ENCODE peak calls at places on chromosomes 6 and 20, in eight cellular contexts. V is stimulated activated CD4-positive, alpha-beta T cell treated with anti-CD3 and anti-CD28 coated beads, Interleukin-4, amount 100 ng/mL, for 1 hour; D is aorta; T is KG1; M is Caki2; S is GM03348; Q is SJCRH30; I is HT1080. F is an unnamed sample.

GRCh38 chr6:34771727-34772126 is 14.4 kb downstream of the SNRPC start:
- DNase-seq in V (no peak), D (no peak), T (no peak), M (no peak), S (peak; percentile 72), Q (no peak), I (peak; percentile 69), F (no peak)

GRCh38 chr20:50848341-50848808 is 53.5 kb downstream of the BCAS4 start:
- DNase-seq in V (no peak), D (no peak), T (no peak), M (no peak), S (peak; percentile 23), Q (no peak), I (no peak), F (no peak)

GRCh38 chr6:20906938-20907337 is 372.7 kb downstream of the CDKAL1 start:
- DNase-seq in V (no peak), D (no peak), T (no peak), M (no peak), S (peak; percentile 9), Q (no peak), I (peak; percentile 13), F (no peak)

GRCh38 chr6:72458521-72458920 is 163.3 kb upstream of the KCNQ5 start:
- DNase-seq in V (no peak), D (no peak), T (no peak), M (no peak), S (no peak), Q (no peak), I (no peak), F (no peak)

GRCh38 chr6:89917801-89918366 is 23.6 kb downstream of the GJA10 start:
- DNase-seq in V (no peak), D (no peak), T (no peak), M (no peak), S (no peak), Q (no peak), I (no peak), F (no peak)

GRCh38 chr20:44480097-44480496 is 4.4 kb downstream of the TTPAL start:
- DNase-seq in V (no peak), D (no peak), T (no peak), M (no peak), S (no peak), Q (no peak), I (no peak), F (no peak)

GRCh38 chr6:11875325-11876109 is 96.9 kb upstream of the ADTRP start:
- DNase-seq in V (no peak), D (no peak), T (no peak), M (no peak), S (no peak), Q (no peak), I (no peak), F (no peak)

GRCh38 chr20:19834287-19834686 is 76.2 kb downstream of the RIN2 start:
- DNase-seq in V (no peak), D (no peak), T (no peak), M (no peak), S (no peak), Q (no peak), I (no peak), F (no peak)